ENCODE peak calls at places on chromosome 3, in ten cellular contexts. One of them, this sample, is unnamed.

GRCh38 chr3:167114619-167115018 is 265.5 kb downstream of the ZBBX start:
- DNase-seq in MM.1S: no peak
- DNase-seq in astrocyte: no peak
- DNase-seq in neural progenitor cell: peak
- DNase-seq in cardiac fibroblast: no peak
- DNase-seq in foreskin fibroblast: no peak
- DNase-seq in CD8-positive, alpha-beta T cell: no peak
- DNase-seq in endothelial cell of umbilical vein: no peak
- DNase-seq in NB4: no peak
- DNase-seq in pancreas: peak
- DNase-seq in this sample: no peak

GRCh38 chr3:138768946-138769345 is 65.8 kb downstream of the PIK3CB start:
- DNase-seq in MM.1S: no peak
- DNase-seq in astrocyte: no peak
- DNase-seq in neural progenitor cell: no peak
- DNase-seq in cardiac fibroblast: no peak
- DNase-seq in foreskin fibroblast: no peak
- DNase-seq in CD8-positive, alpha-beta T cell: no peak
- DNase-seq in endothelial cell of umbilical vein: no peak
- DNase-seq in NB4: no peak
- DNase-seq in pancreas: no peak
- DNase-seq in this sample: no peak

GRCh38 chr3:99084156-99084555 is 182.7 kb upstream of the DCBLD2 start:
- DNase-seq in MM.1S: no peak
- DNase-seq in astrocyte: no peak
- DNase-seq in neural progenitor cell: no peak
- DNase-seq in cardiac fibroblast: no peak
- DNase-seq in foreskin fibroblast: no peak
- DNase-seq in CD8-positive, alpha-beta T cell: no peak
- DNase-seq in endothelial cell of umbilical vein: no peak
- DNase-seq in NB4: no peak
- DNase-seq in pancreas: no peak
- DNase-seq in this sample: no peak

GRCh38 chr3:10770547-10770946 is 45.5 kb upstream of the SLC6A11 start:
- DNase-seq in MM.1S: no peak
- DNase-seq in astrocyte: no peak
- DNase-seq in neural progenitor cell: no peak
- DNase-seq in cardiac fibroblast: no peak
- DNase-seq in foreskin fibroblast: no peak
- DNase-seq in CD8-positive, alpha-beta T cell: no peak
- DNase-seq in endothelial cell of umbilical vein: no peak
- DNase-seq in NB4: no peak
- DNase-seq in pancreas: no peak
- DNase-seq in this sample: no peak

GRCh38 chr3:67940200-67940952 is 286.0 kb upstream of the SUCLG2 start:
- DNase-seq in MM.1S: no peak
- DNase-seq in astrocyte: no peak
- DNase-seq in neural progenitor cell: no peak
- DNase-seq in cardiac fibroblast: peak
- DNase-seq in foreskin fibroblast: peak
- DNase-seq in CD8-positive, alpha-beta T cell: no peak
- DNase-seq in endothelial cell of umbilical vein: no peak
- DNase-seq in NB4: no peak
- DNase-seq in pancreas: no peak
- DNase-seq in this sample: no peak

GRCh38 chr3:138696661-138697370 is 88.2 kb downstream of the FAIM start:
- DNase-seq in MM.1S: no peak
- DNase-seq in astrocyte: peak
- DNase-seq in neural progenitor cell: no peak
- DNase-seq in cardiac fibroblast: peak
- DNase-seq in foreskin fibroblast: no peak
- DNase-seq in CD8-positive, alpha-beta T cell: no peak
- DNase-seq in endothelial cell of umbilical vein: no peak
- DNase-seq in NB4: no peak
- DNase-seq in pancreas: no peak
- DNase-seq in this sample: no peak

GRCh38 chr3:40877651-40878463 is 321.4 kb upstream of the CTNNB1 start:
- DNase-seq in MM.1S: no peak
- DNase-seq in astrocyte: peak
- DNase-seq in neural progenitor cell: peak
- DNase-seq in cardiac fibroblast: peak
- DNase-seq in foreskin fibroblast: no peak
- DNase-seq in CD8-positive, alpha-beta T cell: no peak
- DNase-seq in endothelial cell of umbilical vein: peak
- DNase-seq in NB4: no peak
- DNase-seq in pancreas: peak
- DNase-seq in this sample: no peak

GRCh38 chr3:34727700-34728099 is 911.6 kb upstream of the ARPP21 start:
- DNase-seq in MM.1S: no peak
- DNase-seq in astrocyte: no peak
- DNase-seq in neural progenitor cell: no peak
- DNase-seq in cardiac fibroblast: no peak
- DNase-seq in foreskin fibroblast: no peak
- DNase-seq in CD8-positive, alpha-beta T cell: no peak
- DNase-seq in endothelial cell of umbilical vein: no peak
- DNase-seq in NB4: no peak
- DNase-seq in pancreas: no peak
- DNase-seq in this sample: no peak

GRCh38 chr3:22606938-22607337 is 596.2 kb upstream of the UBE2E2 start:
- DNase-seq in MM.1S: no peak
- DNase-seq in astrocyte: no peak
- DNase-seq in neural progenitor cell: no peak
- DNase-seq in cardiac fibroblast: no peak
- DNase-seq in foreskin fibroblast: no peak
- DNase-seq in CD8-positive, alpha-beta T cell: no peak
- DNase-seq in endothelial cell of umbilical vein: no peak
- DNase-seq in NB4: no peak
- DNase-seq in pancreas: no peak
- DNase-seq in this sample: no peak

GRCh38 chr3:22612927-22613326 is 590.2 kb upstream of the UBE2E2 start:
- DNase-seq in MM.1S: no peak
- DNase-seq in astrocyte: no peak
- DNase-seq in neural progenitor cell: no peak
- DNase-seq in cardiac fibroblast: no peak
- DNase-seq in foreskin fibroblast: no peak
- DNase-seq in CD8-positive, alpha-beta T cell: no peak
- DNase-seq in endothelial cell of umbilical vein: no peak
- DNase-seq in NB4: no peak
- DNase-seq in pancreas: no peak
- DNase-seq in this sample: no peak

GRCh38 chr3:22608721-22609120 is 594.4 kb upstream of the UBE2E2 start:
- DNase-seq in MM.1S: no peak
- DNase-seq in astrocyte: no peak
- DNase-seq in neural progenitor cell: no peak
- DNase-seq in cardiac fibroblast: no peak
- DNase-seq in foreskin fibroblast: no peak
- DNase-seq in CD8-positive, alpha-beta T cell: no peak
- DNase-seq in endothelial cell of umbilical vein: no peak
- DNase-seq in NB4: no peak
- DNase-seq in pancreas: no peak
- DNase-seq in this sample: no peak

GRCh38 chr3:22608093-22608492 is 595.0 kb upstream of the UBE2E2 start:
- DNase-seq in MM.1S: no peak
- DNase-seq in astrocyte: no peak
- DNase-seq in neural progenitor cell: no peak
- DNase-seq in cardiac fibroblast: no peak
- DNase-seq in foreskin fibroblast: no peak
- DNase-seq in CD8-positive, alpha-beta T cell: no peak
- DNase-seq in endothelial cell of umbilical vein: no peak
- DNase-seq in NB4: no peak
- DNase-seq in pancreas: no peak
- DNase-seq in this sample: no peak

DNA sequence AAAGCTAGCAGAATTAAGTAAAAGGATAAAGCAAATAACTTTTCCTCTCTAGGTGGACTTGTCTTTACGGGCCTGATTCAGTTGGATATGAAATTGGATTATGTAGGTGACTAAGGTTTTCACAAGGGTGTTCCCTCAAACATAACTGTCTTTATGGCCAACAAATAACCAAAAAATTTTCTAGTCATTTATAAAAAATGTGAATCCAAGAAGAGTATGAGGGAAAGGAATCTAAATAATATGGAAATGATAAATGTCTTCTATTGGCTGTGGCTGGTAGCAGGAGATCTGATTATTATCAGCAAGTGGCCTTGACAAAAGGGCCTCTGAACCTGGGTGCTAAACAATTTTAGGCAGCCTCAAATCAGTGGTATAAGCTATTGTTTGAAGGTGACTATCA is 594.0 kb upstream of the UBE2E2 start:
- DNase-seq in MM.1S: no peak
- DNase-seq in astrocyte: no peak
- DNase-seq in neural progenitor cell: no peak
- DNase-seq in cardiac fibroblast: no peak
- DNase-seq in foreskin fibroblast: no peak
- DNase-seq in CD8-positive, alpha-beta T cell: no peak
- DNase-seq in endothelial cell of umbilical vein: no peak
- DNase-seq in NB4: no peak
- DNase-seq in pancreas: no peak
- DNase-seq in this sample: no peak
- H3K4me3 ChIP-seq in MM.1S: no peak
- H3K4me3 ChIP-seq in astrocyte: no peak
- H3K4me3 ChIP-seq in neural progenitor cell: no peak
- H3K4me3 ChIP-seq in cardiac fibroblast: no peak
- H3K4me3 ChIP-seq in foreskin fibroblast: no peak
- H3K4me3 ChIP-seq in CD8-positive, alpha-beta T cell: no peak
- H3K4me3 ChIP-seq in endothelial cell of umbilical vein: no peak
- H3K4me3 ChIP-seq in NB4: no peak
- H3K4me3 ChIP-seq in pancreas: no peak
- H3K4me3 ChIP-seq in this sample: no peak

GRCh38 chr3:37988931-37989525 is 1.6 kb upstream of the VILL start:
- DNase-seq in MM.1S: no peak
- DNase-seq in astrocyte: no peak
- DNase-seq in neural progenitor cell: no peak
- DNase-seq in cardiac fibroblast: no peak
- DNase-seq in foreskin fibroblast: no peak
- DNase-seq in CD8-positive, alpha-beta T cell: no peak
- DNase-seq in endothelial cell of umbilical vein: no peak
- DNase-seq in NB4: no peak
- DNase-seq in pancreas: no peak
- DNase-seq in this sample: no peak

GRCh38 chr3:37989821-37990480 is 635 bp upstream of the VILL start:
- DNase-seq in MM.1S: no peak
- DNase-seq in astrocyte: no peak
- DNase-seq in neural progenitor cell: no peak
- DNase-seq in cardiac fibroblast: no peak
- DNase-seq in foreskin fibroblast: no peak
- DNase-seq in CD8-positive, alpha-beta T cell: no peak
- DNase-seq in endothelial cell of umbilical vein: no peak
- DNase-seq in NB4: no peak
- DNase-seq in pancreas: no peak
- DNase-seq in this sample: no peak

GRCh38 chr3:37991823-37992222 is 1.2 kb downstream of the VILL start:
- DNase-seq in MM.1S: no peak
- DNase-seq in astrocyte: no peak
- DNase-seq in neural progenitor cell: no peak
- DNase-seq in cardiac fibroblast: no peak
- DNase-seq in foreskin fibroblast: no peak
- DNase-seq in CD8-positive, alpha-beta T cell: no peak
- DNase-seq in endothelial cell of umbilical vein: no peak
- DNase-seq in NB4: no peak
- DNase-seq in pancreas: peak
- DNase-seq in this sample: no peak

GRCh38 chr3:37991109-37991508 is 523 bp downstream of the VILL start:
- DNase-seq in MM.1S: no peak
- DNase-seq in astrocyte: no peak
- DNase-seq in neural progenitor cell: no peak
- DNase-seq in cardiac fibroblast: no peak
- DNase-seq in foreskin fibroblast: no peak
- DNase-seq in CD8-positive, alpha-beta T cell: no peak
- DNase-seq in endothelial cell of umbilical vein: no peak
- DNase-seq in NB4: no peak
- DNase-seq in pancreas: no peak
- DNase-seq in this sample: no peak

DNA sequence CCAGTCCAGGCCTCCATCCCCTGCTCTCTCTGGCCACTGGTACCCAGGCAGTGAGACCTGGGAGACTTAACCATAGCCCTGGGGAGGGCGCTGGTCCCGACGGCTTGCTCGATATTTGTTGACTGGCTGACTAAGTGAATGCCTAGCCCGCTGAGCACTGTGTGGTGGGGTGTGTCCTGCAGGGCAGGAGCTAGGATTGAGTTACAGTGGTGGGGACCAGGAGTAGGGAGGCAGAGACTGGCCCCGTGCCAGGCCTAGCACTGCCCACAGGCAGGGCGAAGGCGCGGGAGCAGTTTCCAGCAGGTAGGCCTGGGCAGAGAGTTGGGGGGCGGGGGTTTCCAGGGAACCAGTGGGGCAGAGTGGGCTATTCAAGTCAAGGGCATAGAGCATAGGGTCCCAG is at the start of gene VILL:
- DNase-seq in MM.1S: no peak
- DNase-seq in astrocyte: no peak
- DNase-seq in neural progenitor cell: no peak
- DNase-seq in cardiac fibroblast: no peak
- DNase-seq in foreskin fibroblast: no peak
- DNase-seq in CD8-positive, alpha-beta T cell: no peak
- DNase-seq in endothelial cell of umbilical vein: no peak
- DNase-seq in NB4: no peak
- DNase-seq in pancreas: peak
- DNase-seq in this sample: no peak
- H3K4me3 ChIP-seq in MM.1S: no peak
- H3K4me3 ChIP-seq in astrocyte: no peak
- H3K4me3 ChIP-seq in neural progenitor cell: no peak
- H3K4me3 ChIP-seq in cardiac fibroblast: no peak
- H3K4me3 ChIP-seq in foreskin fibroblast: no peak
- H3K4me3 ChIP-seq in CD8-positive, alpha-beta T cell: no peak
- H3K4me3 ChIP-seq in endothelial cell of umbilical vein: no peak
- H3K4me3 ChIP-seq in NB4: no peak
- H3K4me3 ChIP-seq in pancreas: no peak
- H3K4me3 ChIP-seq in this sample: no peak

GRCh38 chr3:154430014-154430413 is at the start of gene GPR149:
- DNase-seq in MM.1S: no peak
- DNase-seq in astrocyte: no peak
- DNase-seq in neural progenitor cell: peak
- DNase-seq in cardiac fibroblast: no peak
- DNase-seq in foreskin fibroblast: no peak
- DNase-seq in CD8-positive, alpha-beta T cell: no peak
- DNase-seq in endothelial cell of umbilical vein: peak
- DNase-seq in NB4: no peak
- DNase-seq in pancreas: no peak
- DNase-seq in this sample: no peak
- H3K4me3 ChIP-seq in MM.1S: no peak
- H3K4me3 ChIP-seq in astrocyte: no peak
- H3K4me3 ChIP-seq in neural progenitor cell: peak
- H3K4me3 ChIP-seq in cardiac fibroblast: no peak
- H3K4me3 ChIP-seq in foreskin fibroblast: peak
- H3K4me3 ChIP-seq in CD8-positive, alpha-beta T cell: no peak
- H3K4me3 ChIP-seq in endothelial cell of umbilical vein: no peak
- H3K4me3 ChIP-seq in NB4: no peak
- H3K4me3 ChIP-seq in pancreas: no peak
- H3K4me3 ChIP-seq in this sample: peak

DNA sequence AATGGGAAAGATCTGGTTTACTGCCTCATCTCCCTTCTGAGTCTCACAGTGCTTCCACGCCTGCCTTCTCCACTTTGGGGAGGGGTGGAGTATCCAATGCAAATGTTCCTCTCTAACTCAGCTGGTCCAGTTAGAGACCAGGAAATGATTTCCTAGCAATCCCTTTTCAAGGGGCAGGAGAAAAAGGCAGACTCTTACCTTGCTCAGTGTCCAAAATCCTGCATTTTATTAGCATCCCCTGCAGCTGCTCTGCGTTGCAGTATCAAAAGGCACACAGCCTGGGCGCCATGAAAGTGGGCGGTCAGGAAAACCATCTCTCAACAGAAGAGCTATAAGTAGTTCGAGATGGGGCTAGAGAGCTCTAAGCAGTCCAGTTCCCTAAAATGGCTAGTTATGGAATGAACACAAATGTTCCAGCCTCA is 451.6 kb downstream of the FOXP1 start:
- DNase-seq in MM.1S: no peak
- DNase-seq in astrocyte: no peak
- DNase-seq in neural progenitor cell: no peak
- DNase-seq in cardiac fibroblast: peak
- DNase-seq in foreskin fibroblast: no peak
- DNase-seq in CD8-positive, alpha-beta T cell: no peak
- DNase-seq in endothelial cell of umbilical vein: no peak
- DNase-seq in NB4: no peak
- DNase-seq in pancreas: no peak
- DNase-seq in this sample: no peak
- H3K4me3 ChIP-seq in MM.1S: no peak
- H3K4me3 ChIP-seq in astrocyte: no peak
- H3K4me3 ChIP-seq in neural progenitor cell: no peak
- H3K4me3 ChIP-seq in cardiac fibroblast: no peak
- H3K4me3 ChIP-seq in foreskin fibroblast: no peak
- H3K4me3 ChIP-seq in CD8-positive, alpha-beta T cell: peak
- H3K4me3 ChIP-seq in endothelial cell of umbilical vein: no peak
- H3K4me3 ChIP-seq in NB4: no peak
- H3K4me3 ChIP-seq in pancreas: no peak
- H3K4me3 ChIP-seq in this sample: no peak